ENCODE peak calls at places on chromosomes 12 and 14, in seven cellular contexts. F is tibial artery, L is ascending aorta, B is IMR-90, P is GM23338, H is HL-60, Y is heart left ventricle. M is an unnamed sample.

GRCh38 chr12:2607881-2608607 is 186.7 kb upstream of the FKBP4 start:
- DNase-seq in B (peak), L (no peak), P (no peak), H (no peak), F (no peak), Y (peak), M (no peak)

GRCh38 chr14:85342858-85343607 is 186.9 kb upstream of the FLRT2 start:
- DNase-seq in Y (no peak), H (no peak), P (no peak), L (no peak), F (no peak), B (no peak), M (no peak)

GRCh38 chr12:19316420-19316819 is 122.9 kb upstream of the AEBP2 start:
- DNase-seq in H (no peak), P (no peak), F (no peak), L (no peak), Y (no peak), B (peak), M (no peak)

GRCh38 chr12:78555802-78556201 is 308.8 kb upstream of the SYT1 start:
- DNase-seq in P (no peak), Y (no peak), B (no peak), L (no peak), H (no peak), F (no peak), M (no peak)

GRCh38 chr12:71045781-71046180 is 112.0 kb downstream of the TSPAN8 start:
- DNase-seq in B (no peak), Y (no peak), H (no peak), P (no peak), L (no peak), F (no peak), M (no peak)

GRCh38 chr14:74089251-74090020 is 4.7 kb downstream of the LIN52 start:
- DNase-seq in Y (no peak), H (peak), B (no peak), L (no peak), F (no peak), P (no peak), M (no peak)

GRCh38 chr14:57502581-57503254 is 9.1 kb upstream of the CCDC198 start:
- DNase-seq in P (no peak), B (no peak), Y (no peak), F (no peak), L (no peak), H (no peak), M (no peak)

GRCh38 chr12:126418357-126418756 is 1353.1 kb downstream of the AACS start:
- DNase-seq in B (no peak), L (no peak), Y (no peak), H (no peak), P (no peak), F (no peak), M (no peak)

GRCh38 chr14:58815046-58815701 is 177.4 kb downstream of the DACT1 start:
- DNase-seq in F (no peak), B (peak), H (no peak), L (no peak), Y (no peak), P (no peak), M (no peak)

GRCh38 chr14:99271951-99272668 is at the start of gene BCL11B:
- DNase-seq in L (no peak), Y (peak), H (peak), F (peak), B (peak), P (peak), M (peak)

GRCh38 chr12:56021882-56022497 is 1.1 kb downstream of the IKZF4 start:
- DNase-seq in L (no peak), F (no peak), Y (no peak), H (no peak), B (no peak), P (no peak), M (no peak)

GRCh38 chr12:12871587-12872138 is 19.7 kb upstream of the GPRC5A start:
- DNase-seq in Y (no peak), L (no peak), F (no peak), H (no peak), P (no peak), B (no peak), M (no peak)

GRCh38 chr14:58368951-58369350 is 26.8 kb upstream of the TOMM20L start:
- DNase-seq in P (no peak), L (no peak), H (no peak), B (peak), F (no peak), Y (no peak), M (no peak)

GRCh38 chr14:95523051-95523817 is 6.8 kb upstream of the SYNE3 start:
- DNase-seq in B (peak), Y (no peak), F (no peak), P (no peak), L (no peak), H (peak), M (no peak)

GRCh38 chr14:99560946-99561683 is 42.9 kb downstream of the CCDC85C start:
- DNase-seq in F (no peak), Y (peak), H (no peak), B (no peak), L (no peak), P (no peak), M (no peak)

GRCh38 chr14:24251880-24252288 is 9.5 kb upstream of the TINF2 start:
- DNase-seq in B (peak), F (no peak), Y (no peak), H (no peak), P (peak), L (no peak), M (no peak)

GRCh38 chr14:52693532-52693931 is 1.8 kb downstream of the ERO1A start:
- DNase-seq in H (no peak), Y (no peak), L (no peak), P (no peak), F (no peak), B (no peak), M (no peak)

GRCh38 chr12:122836027-122836921 is 1.0 kb downstream of the HIP1R start:
- DNase-seq in H (peak), P (peak), F (no peak), L (no peak), B (peak), Y (no peak), M (peak)

GRCh38 chr12:48118491-48118890 is 673 bp upstream of the PFKM start:
- DNase-seq in Y (no peak), L (no peak), H (no peak), B (no peak), P (peak), F (no peak), M (no peak)

GRCh38 chr14:92800012-92800411 is 5.9 kb downstream of the GOLGA5 start:
- DNase-seq in F (no peak), P (no peak), Y (no peak), L (no peak), B (no peak), H (no peak), M (no peak)
- H3K4me3 ChIP-seq in F (no peak), P (no peak), Y (no peak), L (no peak), B (no peak), H (no peak), M (no peak)

DNA sequence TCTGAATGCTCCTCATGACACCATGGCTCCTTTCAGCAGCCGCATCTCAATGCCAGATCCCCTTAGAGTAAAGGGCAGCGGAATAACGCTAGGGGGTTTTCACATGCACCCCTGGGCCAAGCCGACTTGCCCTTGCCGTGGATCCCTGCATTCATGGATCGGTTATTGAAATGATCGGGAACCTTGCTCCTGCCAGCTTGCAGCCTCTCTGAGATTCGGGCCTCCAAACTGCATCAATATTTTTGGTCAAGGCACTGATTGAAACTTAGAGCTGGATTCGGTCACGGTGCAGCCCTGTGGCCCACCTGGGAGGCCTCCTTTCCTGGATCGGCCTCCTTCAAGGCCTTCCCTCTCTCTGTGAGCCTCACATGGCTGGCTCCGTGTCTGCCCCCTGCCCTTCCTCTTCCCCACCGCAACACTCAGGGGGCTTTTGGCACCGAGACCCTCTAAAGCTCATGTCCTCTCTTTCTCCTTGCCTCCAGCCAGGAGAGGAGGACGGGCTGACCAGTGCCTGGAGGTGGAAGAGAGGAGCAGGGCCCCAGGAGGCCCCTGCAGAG is 1.8 kb downstream of the PTPN6 start:
- DNase-seq in L (no peak), P (no peak), B (no peak), F (no peak), Y (no peak), H (no peak), M (no peak)
- H3K4me3 ChIP-seq in L (no peak), P (no peak), B (no peak), F (peak), Y (peak), H (peak), M (peak)

GRCh38 chr12:10213168-10214130 is 772 bp downstream of the GABARAPL1 start:
- DNase-seq in Y (peak), B (peak), L (peak), F (peak), P (peak), H (peak), M (peak)
- H3K4me3 ChIP-seq in Y (peak), B (peak), L (peak), F (peak), P (peak), H (peak), M (peak)

GRCh38 chr14:35355981-35356839 is 48.3 kb downstream of the NFKBIA start:
- DNase-seq in L (no peak), B (peak), F (no peak), Y (no peak), P (no peak), H (no peak), M (no peak)
- H3K4me3 ChIP-seq in L (no peak), B (no peak), F (no peak), Y (no peak), P (no peak), H (no peak), M (no peak)

GRCh38 chr12:24698972-24699371 is 249.9 kb downstream of the BCAT1 start:
- DNase-seq in L (no peak), B (no peak), P (no peak), F (no peak), H (no peak), Y (no peak), M (no peak)
- H3K4me3 ChIP-seq in L (no peak), B (no peak), P (no peak), F (no peak), H (no peak), Y (no peak), M (no peak)

DNA sequence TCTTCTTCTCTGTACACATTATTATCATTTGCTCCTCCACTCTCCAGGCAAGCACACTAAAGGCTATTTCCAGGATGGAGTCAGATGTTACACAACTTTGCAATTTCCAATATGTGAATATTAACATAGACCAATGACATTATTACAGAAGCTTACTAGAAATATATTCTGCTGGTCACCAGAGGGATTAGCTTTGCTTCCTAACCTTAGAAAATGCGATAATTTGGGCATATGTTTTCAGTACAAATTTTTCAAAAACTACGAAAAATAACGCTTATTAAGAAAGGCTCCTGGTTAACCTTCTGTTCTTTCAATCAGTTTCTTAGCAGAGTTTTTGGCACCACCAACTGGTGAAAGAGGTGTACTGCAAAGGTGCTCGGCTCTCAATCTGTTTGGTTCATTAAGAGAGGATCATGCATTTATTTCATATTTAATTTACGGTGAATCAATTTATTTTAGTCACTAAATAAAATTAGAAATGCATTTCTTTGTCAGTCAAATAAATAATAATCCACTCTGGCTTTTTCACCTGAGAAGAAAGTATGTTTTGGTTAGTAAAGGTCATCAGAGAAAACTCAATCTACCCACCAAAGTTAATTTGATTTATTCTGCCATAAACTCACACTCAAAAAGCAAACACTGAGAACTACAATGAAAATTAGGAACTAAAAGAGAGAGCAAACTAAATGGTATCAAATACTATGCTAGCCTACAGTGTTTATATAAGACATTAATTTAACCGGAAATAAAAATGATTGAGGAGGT is 39.2 kb downstream of the EFCAB11 start:
- DNase-seq in F (peak), H (peak), P (peak), Y (no peak), L (no peak), B (peak), M (peak)
- H3K4me3 ChIP-seq in F (no peak), H (no peak), P (no peak), Y (no peak), L (no peak), B (no peak), M (no peak)

DNA sequence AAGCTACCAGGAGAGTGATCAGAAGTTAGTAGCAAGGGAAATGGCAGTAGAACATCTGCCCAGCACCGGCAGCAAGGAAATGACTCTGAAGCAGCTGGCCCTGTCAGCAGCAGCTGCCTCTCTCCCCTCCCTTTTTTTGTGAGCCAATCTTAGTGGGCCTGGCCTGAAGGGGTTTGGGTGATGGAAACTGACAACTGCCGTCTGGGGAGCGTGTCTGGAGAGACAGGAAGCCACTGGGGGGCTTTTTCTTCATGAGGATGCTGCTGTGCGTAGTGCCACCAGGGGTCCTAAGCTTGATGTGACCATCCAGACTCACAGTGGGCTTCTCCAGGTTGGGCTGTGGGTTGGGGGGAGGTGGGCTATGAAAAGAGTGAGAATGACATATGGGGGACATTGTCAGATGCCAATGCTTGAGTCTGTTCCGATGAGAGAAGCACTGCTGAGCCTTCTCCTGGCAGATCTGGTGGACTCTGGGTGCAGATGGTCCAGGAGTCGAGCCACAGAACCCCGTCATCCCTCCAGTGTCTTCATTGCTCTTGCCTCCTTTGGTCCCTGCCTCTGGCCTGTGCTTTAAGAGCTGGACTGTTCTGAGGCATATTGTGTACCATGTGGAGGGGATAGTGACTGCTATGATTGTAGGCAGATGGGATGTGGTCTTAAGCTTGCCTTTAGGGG is 87.6 kb upstream of the HIF1A start:
- DNase-seq in F (no peak), L (no peak), P (peak), B (no peak), H (no peak), Y (no peak), M (no peak)
- H3K4me3 ChIP-seq in F (no peak), L (no peak), P (no peak), B (no peak), H (no peak), Y (no peak), M (no peak)

DNA sequence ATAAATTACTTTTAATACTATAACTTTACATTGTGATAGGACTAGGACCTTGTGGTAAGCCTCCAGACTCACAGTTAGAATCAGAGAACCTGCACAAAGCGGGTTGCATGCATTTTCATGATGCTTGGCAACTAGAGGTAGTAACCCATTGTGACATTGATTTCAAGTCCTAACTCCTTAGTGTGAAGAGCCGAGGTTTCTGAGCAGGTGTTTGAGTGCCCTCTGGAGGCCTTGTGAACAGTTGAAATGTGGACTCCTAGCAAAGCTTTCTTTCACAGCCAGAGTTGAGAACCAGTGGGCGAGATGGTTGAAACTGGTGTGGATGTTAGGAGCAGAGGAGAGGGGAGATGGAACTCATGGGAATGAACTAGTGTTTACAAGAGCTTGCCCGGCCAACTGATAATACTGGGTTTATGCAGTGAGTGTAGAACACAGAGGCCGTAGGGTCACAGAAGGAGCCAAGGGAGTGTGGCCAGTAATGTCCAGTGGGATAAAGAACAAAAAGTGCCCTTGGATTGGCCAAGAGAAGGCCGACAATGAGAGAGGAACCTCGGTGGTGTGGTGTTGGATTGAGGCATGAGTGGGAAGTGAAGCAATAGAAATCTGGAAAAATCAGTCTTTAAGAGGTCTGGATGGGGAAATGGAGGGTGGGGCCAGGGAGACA is 10.9 kb downstream of the ZNF664 start:
- DNase-seq in Y (peak), B (peak), H (peak), P (peak), L (no peak), F (peak), M (no peak)
- H3K4me3 ChIP-seq in Y (no peak), B (no peak), H (no peak), P (no peak), L (no peak), F (no peak), M (no peak)

M was measured in GM06990.